ENCODE peak calls at places on chromosomes 16 and 17, in nine cellular contexts. A is colonic mucosa, X is left ventricle myocardium inferior, I is foreskin fibroblast, J is stomach, M is uterus, T is dorsolateral prefrontal cortex, K is breast epithelium, H is cardiac muscle cell. Y is an unnamed sample.

GRCh38 chr17:6101706-6102105 is 31.5 kb downstream of the WSCD1 start:
- DNase-seq in I (no peak), A (no peak), H (no peak), J (no peak), M (no peak), X (no peak), K (no peak), T (no peak), Y (no peak)

GRCh38 chr16:66970775-66971725 is 10.0 kb downstream of the CES3 start:
- DNase-seq in K (no peak), X (no peak), H (no peak), M (no peak), J (no peak), A (no peak), I (peak; percentile 63), T (no peak), Y (no peak)

GRCh38 chr17:68782829-68783228 is 172.4 kb downstream of the ABCA8 start:
- DNase-seq in M (peak; percentile 38), K (no peak), T (no peak), X (peak; percentile 20), I (peak; percentile 87), H (no peak), J (no peak), A (no peak), Y (no peak)

GRCh38 chr16:1787056-1787321 is 4.2 kb downstream of the NUBP2 start:
- DNase-seq in K (no peak), I (no peak), X (no peak), H (no peak), J (no peak), M (no peak), T (no peak), A (no peak), Y (no peak)

GRCh38 chr17:50649042-50649908 is 14.6 kb downstream of the ABCC3 start:
- DNase-seq in T (no peak), H (no peak), I (peak; percentile 27), K (no peak), X (no peak), M (no peak), A (no peak), J (no peak), Y (no peak)

GRCh38 chr16:69831212-69832123 is 69.3 kb downstream of the WWP2 start:
- DNase-seq in M (no peak), X (no peak), J (no peak), H (no peak), I (peak; percentile 55), K (no peak), T (no peak), A (no peak), Y (no peak)

GRCh38 chr17:68200689-68201424 is 47.0 kb upstream of the AMZ2 start:
- DNase-seq in J (peak; percentile 80), T (peak; percentile 55), M (peak; percentile 54), K (peak; percentile 77), H (peak; percentile 83), A (peak; percentile 78), X (peak; percentile 74), I (peak; percentile 82), Y (peak; percentile 88)

GRCh38 chr17:53971361-53971760 is 148.6 kb downstream of the KIF2B start:
- DNase-seq in M (no peak), I (no peak), K (no peak), A (no peak), T (no peak), H (no peak), X (no peak), J (no peak), Y (no peak)

GRCh38 chr17:68749742-68750562 is 148.8 kb upstream of the FAM20A start:
- DNase-seq in H (no peak), A (no peak), J (no peak), T (no peak), I (no peak), M (no peak), X (no peak), K (no peak), Y (no peak)

GRCh38 chr17:29442451-29442850 is 52.3 kb downstream of the TAOK1 start:
- DNase-seq in H (no peak), X (no peak), T (no peak), J (no peak), A (no peak), I (no peak), M (no peak), K (no peak), Y (no peak)

GRCh38 chr17:34826332-34826731 is 134.9 kb downstream of the CCT6B start:
- DNase-seq in K (no peak), M (no peak), A (no peak), T (no peak), I (peak; percentile 53), X (no peak), J (no peak), H (no peak), Y (no peak)

GRCh38 chr17:416293-417206 is 63.9 kb upstream of the RPH3AL start:
- DNase-seq in I (no peak), M (no peak), A (no peak), X (no peak), K (no peak), J (peak; percentile 30), T (no peak), H (no peak), Y (no peak)

GRCh38 chr17:56723471-56723870 is 110.2 kb downstream of the C17orf67 start:
- DNase-seq in A (no peak), K (no peak), X (no peak), M (no peak), T (no peak), I (peak; percentile 31), H (no peak), J (no peak), Y (no peak)

GRCh38 chr17:31072186-31072585 is 22.6 kb upstream of the NF1 start:
- DNase-seq in H (peak; percentile 24), J (no peak), I (peak; percentile 65), K (no peak), X (no peak), T (no peak), A (no peak), M (no peak), Y (peak; percentile 87)

GRCh38 chr17:47879028-47879585 is 16.9 kb upstream of the SP2 start:
- DNase-seq in A (no peak), T (no peak), I (peak; percentile 65), J (no peak), M (no peak), K (no peak), H (no peak), X (no peak), Y (no peak)

GRCh38 chr16:57607676-57608461 is 20.6 kb upstream of the ADGRG1 start:
- DNase-seq in H (no peak), J (no peak), I (no peak), T (no peak), K (no peak), A (no peak), X (no peak), M (no peak), Y (no peak)

GRCh38 chr17:77382966-77383612 is 242.3 kb downstream of the SEC14L1 start:
- DNase-seq in T (no peak), I (peak; percentile 81), J (no peak), X (no peak), K (no peak), H (no peak), A (no peak), M (peak; percentile 33), Y (no peak)

GRCh38 chr17:77380411-77381184 is 239.8 kb downstream of the SEC14L1 start:
- DNase-seq in K (no peak), X (no peak), I (peak; percentile 3), H (no peak), M (no peak), A (no peak), J (no peak), T (no peak), Y (no peak)

GRCh38 chr17:77382356-77382911 is 241.7 kb downstream of the SEC14L1 start:
- DNase-seq in X (no peak), J (no peak), T (no peak), A (no peak), H (no peak), K (no peak), M (no peak), I (peak; percentile 21), Y (peak; percentile 72)

GRCh38 chr17:77381185-77381700 is 240.5 kb downstream of the SEC14L1 start:
- DNase-seq in T (no peak), J (no peak), H (no peak), M (no peak), K (no peak), I (peak; percentile 6), X (no peak), A (no peak), Y (no peak)

DNA sequence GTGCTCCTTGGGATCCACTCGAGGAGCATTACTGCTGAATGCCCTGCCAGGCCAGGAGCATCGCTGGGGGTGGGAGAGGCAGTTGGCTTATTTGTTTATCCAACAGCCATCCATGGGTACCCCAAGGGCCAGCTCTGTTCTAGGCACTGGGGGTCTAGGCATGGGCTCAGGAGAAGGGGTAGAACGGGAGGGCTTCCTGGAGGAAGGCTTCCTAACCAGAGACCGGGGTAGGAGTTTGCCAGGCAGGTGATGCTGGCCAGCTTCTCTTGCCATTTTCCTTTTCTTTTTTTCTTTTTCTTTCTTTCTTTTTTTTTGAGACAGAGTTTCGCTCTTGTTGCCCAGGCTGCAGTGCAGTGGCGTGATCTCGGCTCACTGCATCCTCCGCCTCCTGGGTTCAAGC is 241.0 kb downstream of the SEC14L1 start:
- DNase-seq in K (no peak), H (no peak), M (no peak), X (no peak), T (no peak), I (no peak), J (no peak), A (no peak), Y (no peak)
- TF ChIP-seq CTCF in K (no peak), H (no peak), M (no peak), X (no peak), T (no peak), I (no peak), J (no peak), A (no peak), Y (no peak)

DNA sequence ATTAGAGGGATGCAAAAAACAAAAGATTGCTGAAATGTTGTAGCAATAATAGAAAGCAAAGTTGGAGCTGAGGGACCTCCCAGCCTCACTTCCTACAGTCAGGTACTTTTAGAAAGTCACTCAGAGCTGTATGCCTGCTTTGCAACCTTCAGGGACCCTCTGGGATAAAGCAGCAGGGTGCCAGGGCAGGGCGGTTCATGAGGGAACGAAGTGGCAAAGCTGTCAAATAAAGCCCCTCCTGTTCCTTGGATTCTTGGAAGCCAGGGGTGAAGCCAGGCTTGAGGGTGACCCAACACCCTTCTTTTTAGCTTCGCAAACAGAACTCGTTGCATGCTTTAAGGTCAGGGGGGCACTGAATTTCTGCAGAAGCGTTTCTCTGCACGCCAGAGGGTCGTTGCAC is 767 bp downstream of the ATP2C2 start:
- DNase-seq in M (no peak), A (peak; percentile 23), K (no peak), I (no peak), J (no peak), X (no peak), T (no peak), H (no peak), Y (no peak)
- H3K4me3 ChIP-seq in M (no peak overlapping the region), A (peak overlapping the region; percentile 55), K (no peak overlapping the region), I (no peak overlapping the region), J (no peak overlapping the region), X (no peak overlapping the region), T (peak overlapping the region; percentile 66), H (no peak overlapping the region), Y (peak overlapping the region; percentile 65)

GRCh38 chr17:8350339-8350738 is 10.7 kb downstream of the ODF4 start:
- DNase-seq in I (no peak), K (no peak), M (no peak), J (no peak), H (no peak), A (no peak), X (no peak), T (no peak), Y (no peak)
- TF ChIP-seq CTCF in I (no peak), K (no peak), M (no peak), J (no peak), H (no peak), A (no peak), X (no peak), T (no peak), Y (no peak)

GRCh38 chr16:49528035-49528434 is 154.4 kb downstream of the C16orf78 start:
- DNase-seq in X (no peak), K (no peak), M (peak; percentile 38), H (peak; percentile 18), I (peak; percentile 17), T (no peak), A (no peak), J (no peak), Y (no peak)
- H3K4me3 ChIP-seq in X (peak overlapping the region; percentile 57), K (peak overlapping the region; percentile 38), M (peak overlapping the region; percentile 22), H (no peak overlapping the region), I (no peak overlapping the region), T (peak overlapping the region; percentile 33), A (peak overlapping the region; percentile 7), J (peak overlapping the region; percentile 40), Y (no peak overlapping the region)

Y was measured in Caco-2.